ENCODE peak calls at places on chromosomes 7 and 10, in seven cellular contexts. E is GM12891, J is HepG2, P is K562, U is GM12878, X is SK-N-SH, H is H1. O is an unnamed sample.

GRCh38 chr10:103605359-103606156 is 112.1 kb downstream of the NEURL1 start:
- DNase-seq in E (peak; percentile 62), J (peak; percentile 33), P (peak; percentile 54), U (no peak), X (peak; percentile 79), H (peak; percentile 31), O (no peak)

GRCh38 chr10:2968401-2968800 is 98.9 kb upstream of the PFKP start:
- DNase-seq in E (no peak), J (no peak), P (no peak), U (no peak), X (no peak), H (no peak), O (no peak)

GRCh38 chr7:114081606-114082425 is 163.0 kb upstream of the PPP1R3A start:
- DNase-seq in E (no peak), J (peak; percentile 16), P (no peak), U (no peak), X (peak; percentile 64), H (no peak), O (no peak)

GRCh38 chr7:52794621-52795020 is 240.8 kb upstream of the POM121L12 start:
- DNase-seq in E (no peak), J (no peak), P (no peak), U (no peak), X (no peak), H (no peak), O (no peak)

GRCh38 chr7:17408245-17408903 is 109.9 kb downstream of the AHR start:
- DNase-seq in E (no peak), J (peak; percentile 92), P (no peak), U (no peak), X (no peak), H (no peak), O (no peak)

GRCh38 chr10:73887038-73888015 is 13.0 kb upstream of the CAMK2G start:
- DNase-seq in E (no peak), J (no peak), P (no peak), U (no peak), X (peak; percentile 59), H (no peak), O (no peak)

GRCh38 chr7:4837814-4838625 is 23.8 kb downstream of the PAPOLB start:
- DNase-seq in E (no peak), J (no peak), P (no peak), U (no peak), X (peak; percentile 77), H (no peak), O (no peak)

GRCh38 chr10:970311-971149 is 17.7 kb upstream of the GTPBP4 start:
- DNase-seq in E (no peak), J (peak; percentile 93), P (no peak), U (no peak), X (peak; percentile 79), H (no peak), O (no peak)

GRCh38 chr10:44648691-44649090 is 262.4 kb upstream of the TMEM72 start:
- DNase-seq in E (no peak), J (no peak), P (no peak), U (no peak), X (no peak), H (no peak), O (no peak)

GRCh38 chr10:22308390-22308789 is 7.8 kb upstream of the COMMD3 start:
- DNase-seq in E (no peak), J (no peak), P (no peak), U (peak; percentile 36), X (no peak), H (no peak), O (peak; percentile 17)

GRCh38 chr7:120684463-120684862 is 173.5 kb downstream of the TSPAN12 start:
- DNase-seq in E (no peak), J (no peak), P (no peak), U (no peak), X (no peak), H (no peak), O (no peak)

GRCh38 chr7:41045556-41046123 is 657.2 kb downstream of the INHBA start:
- DNase-seq in E (no peak), J (peak; percentile 3), P (no peak), U (no peak), X (no peak), H (no peak), O (no peak)

GRCh38 chr7:28685660-28686417 is 272.3 kb downstream of the TRIL start:
- DNase-seq in E (no peak), J (peak; percentile 68), P (peak; percentile 9), U (no peak), X (peak; percentile 77), H (peak; percentile 77), O (no peak)

GRCh38 chr7:8638076-8638475 is 204.7 kb downstream of the NXPH1 start:
- DNase-seq in E (no peak), J (no peak), P (no peak), U (no peak), X (no peak), H (no peak), O (no peak)

GRCh38 chr10:126670886-126671285 is 393 bp upstream of the C10orf90 start:
- DNase-seq in E (no peak), J (no peak), P (no peak), U (no peak), X (no peak), H (no peak), O (no peak)

GRCh38 chr10:61835069-61835908 is 66.2 kb upstream of the ARID5B start:
- DNase-seq in E (peak; percentile 10), J (peak; percentile 44), P (peak; percentile 56), U (peak; percentile 7), X (peak; percentile 15), H (no peak), O (no peak)

GRCh38 chr10:61835909-61836232 is 65.6 kb upstream of the ARID5B start:
- DNase-seq in E (no peak), J (no peak), P (no peak), U (no peak), X (no peak), H (no peak), O (no peak)

GRCh38 chr10:61837748-61838055 is 63.8 kb upstream of the ARID5B start:
- DNase-seq in E (no peak), J (peak; percentile 63), P (no peak), U (no peak), X (no peak), H (no peak), O (no peak)

GRCh38 chr10:61836233-61836887 is 65.1 kb upstream of the ARID5B start:
- DNase-seq in E (no peak), J (no peak), P (no peak), U (no peak), X (no peak), H (no peak), O (no peak)

DNA sequence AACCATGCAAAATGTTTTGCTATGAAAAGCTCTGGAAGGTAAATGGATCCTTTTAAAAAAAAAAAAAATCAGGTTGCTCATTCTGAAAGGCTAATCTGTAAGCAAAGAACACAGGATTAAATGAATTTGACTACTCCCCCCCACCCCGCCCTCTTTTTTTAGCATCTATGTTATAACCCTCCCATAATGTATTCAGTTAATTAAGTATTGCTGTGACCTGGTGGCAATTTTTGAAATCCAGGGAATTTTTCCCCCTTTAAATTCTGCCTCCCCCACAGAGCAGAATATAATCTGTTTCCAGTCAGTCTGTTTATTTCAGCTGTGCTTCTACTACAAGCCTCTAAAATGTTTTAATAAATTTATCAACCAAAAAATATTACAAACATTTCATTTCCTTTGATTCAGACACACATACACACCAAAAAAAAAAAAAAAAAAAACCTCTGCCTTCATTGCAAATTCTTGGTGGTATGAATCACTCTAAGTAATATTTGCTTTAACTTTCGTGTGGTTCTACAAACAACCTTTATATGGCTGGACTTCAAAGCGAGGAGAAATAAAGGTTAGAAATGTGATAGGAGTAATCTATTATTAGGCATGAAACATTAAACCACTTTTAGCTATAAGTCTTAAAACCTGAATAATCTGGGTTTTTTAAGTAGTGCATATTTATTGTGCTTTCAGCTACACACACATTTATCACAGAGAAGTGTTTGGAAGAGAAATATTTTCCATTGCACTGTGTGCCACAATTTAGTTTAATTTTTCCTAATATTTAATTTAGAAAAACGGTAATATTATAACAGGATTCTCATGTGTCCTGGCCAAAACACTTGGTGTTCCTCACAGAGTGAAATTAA is 64.4 kb upstream of the ARID5B start:
- DNase-seq in E (no peak), J (peak; percentile 90), P (no peak), U (no peak), X (no peak), H (no peak), O (no peak)
- TF ChIP-seq POLR2AphosphoS5 in E (no peak), J (no peak), P (no peak), U (no peak), X (peak; percentile 22), H (no peak), O (no peak)

GRCh38 chr7:82841828-82842227 is 320.9 kb downstream of the PCLO start:
- DNase-seq in E (no peak), J (no peak), P (no peak), U (no peak), X (no peak), H (no peak), O (no peak)
- TF ChIP-seq TAF1 in E (no peak), J (no peak), P (no peak), U (no peak), X (no peak), H (no peak), O (no peak)

GRCh38 chr10:78588194-78588811 is 480.5 kb upstream of the ZMIZ1 start:
- DNase-seq in E (no peak), J (peak; percentile 15), P (no peak), U (no peak), X (peak; percentile 65), H (no peak), O (no peak)
- TF ChIP-seq POLR2AphosphoS5 in E (no peak), J (no peak), P (no peak), U (no peak), X (peak; percentile 88), H (no peak), O (no peak)

GRCh38 chr7:55550010-55550409 is 22.3 kb downstream of the VOPP1 start:
- DNase-seq in E (no peak), J (no peak), P (no peak), U (no peak), X (no peak), H (no peak), O (no peak)

GRCh38 chr7:55549457-55549856 is 22.8 kb downstream of the VOPP1 start:
- DNase-seq in E (no peak), J (no peak), P (no peak), U (no peak), X (no peak), H (no peak), O (no peak)

GRCh38 chr7:55545496-55545895 is 26.8 kb downstream of the VOPP1 start:
- DNase-seq in E (no peak), J (no peak), P (no peak), U (no peak), X (no peak), H (no peak), O (no peak)

GRCh38 chr7:55548295-55548731 is 24.0 kb downstream of the VOPP1 start:
- DNase-seq in E (no peak), J (no peak), P (no peak), U (no peak), X (no peak), H (no peak), O (no peak)

GRCh38 chr7:55546826-55547225 is 25.5 kb downstream of the VOPP1 start:
- DNase-seq in E (no peak), J (peak; percentile 39), P (no peak), U (no peak), X (peak; percentile 66), H (no peak), O (no peak)
- TF ChIP-seq TAF1 in E (no peak), J (no peak), P (no peak), U (no peak), X (no peak), H (no peak), O (no peak)